ENCODE peak calls at places on chromosomes 16 and 17, in five cellular contexts. One of them, this sample, is unnamed.

GRCh38 chr17:7293821-7294613 is 422 bp downstream of the YBX2 start:
- DNase-seq in astrocyte: no peak
- DNase-seq in CD4-positive, CD25-positive, alpha-beta regulatory T cell: no peak
- DNase-seq in cardiac muscle cell: peak; percentile 52
- DNase-seq in adrenal gland: no peak
- DNase-seq in this sample: no peak

GRCh38 chr17:1474402-1475189 is 17.9 kb downstream of the MYO1C start:
- DNase-seq in adrenal gland: no peak
- DNase-seq in astrocyte: no peak
- DNase-seq in cardiac muscle cell: no peak
- DNase-seq in CD4-positive, CD25-positive, alpha-beta regulatory T cell: no peak
- DNase-seq in this sample: no peak

GRCh38 chr16:72122916-72123315 is 29.3 kb downstream of the DHX38 start:
- DNase-seq in astrocyte: no peak
- DNase-seq in adrenal gland: no peak
- DNase-seq in CD4-positive, CD25-positive, alpha-beta regulatory T cell: no peak
- DNase-seq in cardiac muscle cell: no peak
- DNase-seq in this sample: no peak

GRCh38 chr16:89167425-89167941 is 4.1 kb upstream of the CDH15 start:
- DNase-seq in CD4-positive, CD25-positive, alpha-beta regulatory T cell: peak; percentile 68
- DNase-seq in astrocyte: peak; percentile 26
- DNase-seq in adrenal gland: peak; percentile 87
- DNase-seq in cardiac muscle cell: peak; percentile 95
- DNase-seq in this sample: no peak

GRCh38 chr17:19770985-19771710 is 23.1 kb upstream of the ALDH3A1 start:
- DNase-seq in astrocyte: no peak
- DNase-seq in adrenal gland: no peak
- DNase-seq in cardiac muscle cell: no peak
- DNase-seq in CD4-positive, CD25-positive, alpha-beta regulatory T cell: no peak
- DNase-seq in this sample: no peak

GRCh38 chr16:8730335-8730915 is 56.0 kb downstream of the ABAT start:
- DNase-seq in CD4-positive, CD25-positive, alpha-beta regulatory T cell: no peak
- DNase-seq in adrenal gland: no peak
- DNase-seq in astrocyte: no peak
- DNase-seq in cardiac muscle cell: no peak
- DNase-seq in this sample: no peak

GRCh38 chr16:66695935-66696668 is 441 bp downstream of the CMTM4 start:
- DNase-seq in astrocyte: no peak
- DNase-seq in adrenal gland: no peak
- DNase-seq in CD4-positive, CD25-positive, alpha-beta regulatory T cell: no peak
- DNase-seq in cardiac muscle cell: peak; percentile 23
- DNase-seq in this sample: no peak

GRCh38 chr17:28240688-28241340 is 78.2 kb upstream of the TMEM97 start:
- DNase-seq in CD4-positive, CD25-positive, alpha-beta regulatory T cell: no peak
- DNase-seq in cardiac muscle cell: no peak
- DNase-seq in astrocyte: no peak
- DNase-seq in adrenal gland: no peak
- DNase-seq in this sample: no peak

GRCh38 chr16:57530104-57530522 is 6.3 kb downstream of the CCDC102A start:
- DNase-seq in astrocyte: peak; percentile 64
- DNase-seq in adrenal gland: peak; percentile 23
- DNase-seq in cardiac muscle cell: no peak
- DNase-seq in CD4-positive, CD25-positive, alpha-beta regulatory T cell: peak; percentile 49
- DNase-seq in this sample: no peak

GRCh38 chr17:43994272-43995149 is 9.9 kb upstream of the NAGS start:
- DNase-seq in CD4-positive, CD25-positive, alpha-beta regulatory T cell: peak; percentile 48
- DNase-seq in astrocyte: no peak
- DNase-seq in adrenal gland: peak; percentile 53
- DNase-seq in cardiac muscle cell: peak; percentile 77
- DNase-seq in this sample: no peak

GRCh38 chr17:81385320-81386111 is 9.7 kb upstream of the BAHCC1 start:
- DNase-seq in CD4-positive, CD25-positive, alpha-beta regulatory T cell: no peak
- DNase-seq in astrocyte: no peak
- DNase-seq in adrenal gland: no peak
- DNase-seq in cardiac muscle cell: no peak
- DNase-seq in this sample: no peak

GRCh38 chr16:14003119-14003570 is 68.0 kb upstream of the MRTFB start:
- DNase-seq in CD4-positive, CD25-positive, alpha-beta regulatory T cell: no peak
- DNase-seq in cardiac muscle cell: peak; percentile 51
- DNase-seq in adrenal gland: peak; percentile 65
- DNase-seq in astrocyte: peak; percentile 65
- DNase-seq in this sample: no peak

GRCh38 chr17:6048486-6048885 is 21.7 kb upstream of the WSCD1 start:
- DNase-seq in CD4-positive, CD25-positive, alpha-beta regulatory T cell: no peak
- DNase-seq in astrocyte: no peak
- DNase-seq in cardiac muscle cell: no peak
- DNase-seq in adrenal gland: no peak
- DNase-seq in this sample: no peak

GRCh38 chr17:67546578-67547527 is 169.8 kb downstream of the PITPNC1 start:
- DNase-seq in astrocyte: peak; percentile 33
- DNase-seq in CD4-positive, CD25-positive, alpha-beta regulatory T cell: no peak
- DNase-seq in adrenal gland: peak; percentile 90
- DNase-seq in cardiac muscle cell: no peak
- DNase-seq in this sample: no peak

GRCh38 chr17:28741358-28742349 is 2.2 kb upstream of the TRAF4 start:
- DNase-seq in cardiac muscle cell: no peak
- DNase-seq in adrenal gland: no peak
- DNase-seq in CD4-positive, CD25-positive, alpha-beta regulatory T cell: no peak
- DNase-seq in astrocyte: no peak
- DNase-seq in this sample: no peak

GRCh38 chr16:58515871-58516767 is 802 bp downstream of the SETD6 start:
- DNase-seq in cardiac muscle cell: peak; percentile 37
- DNase-seq in astrocyte: no peak
- DNase-seq in CD4-positive, CD25-positive, alpha-beta regulatory T cell: peak; percentile 35
- DNase-seq in adrenal gland: no peak
- DNase-seq in this sample: no peak

GRCh38 chr17:27519550-27519949 is 63.3 kb downstream of the KSR1 start:
- DNase-seq in CD4-positive, CD25-positive, alpha-beta regulatory T cell: no peak
- DNase-seq in astrocyte: no peak
- DNase-seq in cardiac muscle cell: no peak
- DNase-seq in adrenal gland: no peak
- DNase-seq in this sample: no peak

GRCh38 chr17:82072827-82073226 is 7.2 kb upstream of the DUS1L start:
- DNase-seq in adrenal gland: no peak
- DNase-seq in cardiac muscle cell: no peak
- DNase-seq in CD4-positive, CD25-positive, alpha-beta regulatory T cell: no peak
- DNase-seq in astrocyte: no peak
- DNase-seq in this sample: no peak

GRCh38 chr17:49557204-49558024 is 18.3 kb upstream of the NXPH3 start:
- DNase-seq in astrocyte: no peak
- DNase-seq in cardiac muscle cell: peak; percentile 86
- DNase-seq in CD4-positive, CD25-positive, alpha-beta regulatory T cell: no peak
- DNase-seq in adrenal gland: no peak
- DNase-seq in this sample: no peak

GRCh38 chr16:82630688-82631087 is 3.9 kb downstream of the CDH13 start:
- DNase-seq in astrocyte: no peak
- DNase-seq in cardiac muscle cell: no peak
- DNase-seq in adrenal gland: no peak
- DNase-seq in CD4-positive, CD25-positive, alpha-beta regulatory T cell: no peak
- DNase-seq in this sample: no peak

GRCh38 chr16:10077861-10078260 is 104.4 kb downstream of the GRIN2A start:
- DNase-seq in adrenal gland: no peak
- DNase-seq in astrocyte: no peak
- DNase-seq in CD4-positive, CD25-positive, alpha-beta regulatory T cell: no peak
- DNase-seq in cardiac muscle cell: no peak
- DNase-seq in this sample: no peak

GRCh38 chr16:24463196-24463945 is 76.0 kb upstream of the RBBP6 start:
- DNase-seq in astrocyte: no peak
- DNase-seq in adrenal gland: no peak
- DNase-seq in CD4-positive, CD25-positive, alpha-beta regulatory T cell: no peak
- DNase-seq in cardiac muscle cell: no peak
- DNase-seq in this sample: no peak

GRCh38 chr16:17511340-17511739 is 40.6 kb upstream of the XYLT1 start:
- DNase-seq in astrocyte: peak; percentile 84
- DNase-seq in cardiac muscle cell: no peak
- DNase-seq in adrenal gland: no peak
- DNase-seq in CD4-positive, CD25-positive, alpha-beta regulatory T cell: no peak
- DNase-seq in this sample: no peak

GRCh38 chr17:45700171-45701090 is 83.7 kb upstream of the CRHR1 start:
- DNase-seq in CD4-positive, CD25-positive, alpha-beta regulatory T cell: no peak
- DNase-seq in adrenal gland: no peak
- DNase-seq in astrocyte: no peak
- DNase-seq in cardiac muscle cell: no peak
- DNase-seq in this sample: no peak

GRCh38 chr17:63819585-63820537 is 7.4 kb upstream of the PSMC5 start:
- DNase-seq in CD4-positive, CD25-positive, alpha-beta regulatory T cell: no peak
- DNase-seq in adrenal gland: no peak
- DNase-seq in astrocyte: no peak
- DNase-seq in cardiac muscle cell: no peak
- DNase-seq in this sample: no peak

GRCh38 chr17:41835800-41836549 is at the start of gene NT5C3B:
- DNase-seq in CD4-positive, CD25-positive, alpha-beta regulatory T cell: peak; percentile 29
- DNase-seq in cardiac muscle cell: peak; percentile 76
- DNase-seq in adrenal gland: peak; percentile 55
- DNase-seq in astrocyte: no peak
- DNase-seq in this sample: no peak

GRCh38 chr16:74740795-74741304 is 33.8 kb downstream of the FA2H start:
- DNase-seq in astrocyte: peak; percentile 26
- DNase-seq in cardiac muscle cell: no peak
- DNase-seq in adrenal gland: peak; percentile 97
- DNase-seq in CD4-positive, CD25-positive, alpha-beta regulatory T cell: no peak
- DNase-seq in this sample: no peak

GRCh38 chr17:419073-419735 is 66.6 kb upstream of the RPH3AL start:
- DNase-seq in cardiac muscle cell: no peak
- DNase-seq in adrenal gland: no peak
- DNase-seq in astrocyte: no peak
- DNase-seq in CD4-positive, CD25-positive, alpha-beta regulatory T cell: no peak
- DNase-seq in this sample: no peak

GRCh38 chr17:65407017-65407416 is 154.4 kb downstream of the AXIN2 start:
- DNase-seq in adrenal gland: no peak
- DNase-seq in CD4-positive, CD25-positive, alpha-beta regulatory T cell: no peak
- DNase-seq in astrocyte: no peak
- DNase-seq in cardiac muscle cell: no peak
- DNase-seq in this sample: no peak

GRCh38 chr17:41580651-41581365 is 5.9 kb downstream of the KRT14 start:
- DNase-seq in astrocyte: no peak
- DNase-seq in adrenal gland: no peak
- DNase-seq in cardiac muscle cell: no peak
- DNase-seq in CD4-positive, CD25-positive, alpha-beta regulatory T cell: no peak
- DNase-seq in this sample: no peak

GRCh38 chr17:14427914-14428639 is 127.2 kb downstream of the HS3ST3B1 start:
- DNase-seq in CD4-positive, CD25-positive, alpha-beta regulatory T cell: peak; percentile 18
- DNase-seq in astrocyte: no peak
- DNase-seq in adrenal gland: no peak
- DNase-seq in cardiac muscle cell: no peak
- DNase-seq in this sample: no peak

GRCh38 chr16:67415872-67416793 is at the start of gene ZDHHC1:
- DNase-seq in adrenal gland: no peak
- DNase-seq in astrocyte: peak; percentile 52
- DNase-seq in CD4-positive, CD25-positive, alpha-beta regulatory T cell: no peak
- DNase-seq in cardiac muscle cell: peak; percentile 82
- DNase-seq in this sample: no peak

GRCh38 chr16:65975049-65975708 is 391.3 kb upstream of the CDH5 start:
- DNase-seq in cardiac muscle cell: no peak
- DNase-seq in CD4-positive, CD25-positive, alpha-beta regulatory T cell: no peak
- DNase-seq in adrenal gland: peak; percentile 32
- DNase-seq in astrocyte: peak; percentile 56
- DNase-seq in this sample: no peak

GRCh38 chr17:76716834-76717205 is 6.1 kb upstream of the MXRA7 start:
- DNase-seq in cardiac muscle cell: no peak
- DNase-seq in CD4-positive, CD25-positive, alpha-beta regulatory T cell: no peak
- DNase-seq in adrenal gland: no peak
- DNase-seq in astrocyte: peak; percentile 95
- DNase-seq in this sample: no peak
- H3K36me3 ChIP-seq in cardiac muscle cell: peaks cover 57% of the 10 kb centered on the region
- H3K36me3 ChIP-seq in CD4-positive, CD25-positive, alpha-beta regulatory T cell: peaks cover 70% of the 10 kb centered on the region
- H3K36me3 ChIP-seq in adrenal gland: no peaks in the 10 kb centered on the region
- H3K36me3 ChIP-seq in astrocyte: peaks cover 52% of the 10 kb centered on the region
- H3K36me3 ChIP-seq in this sample: peaks cover 63% of the 10 kb centered on the region

GRCh38 chr16:30659507-30660423 is 1.5 kb downstream of the FBRS start:
- DNase-seq in cardiac muscle cell: no peak
- DNase-seq in astrocyte: no peak
- DNase-seq in CD4-positive, CD25-positive, alpha-beta regulatory T cell: peak; percentile 52
- DNase-seq in adrenal gland: peak; percentile 63
- DNase-seq in this sample: no peak

GRCh38 chr16:30663038-30663437 is 4.8 kb downstream of the FBRS start:
- DNase-seq in adrenal gland: no peak
- DNase-seq in CD4-positive, CD25-positive, alpha-beta regulatory T cell: no peak
- DNase-seq in astrocyte: no peak
- DNase-seq in cardiac muscle cell: no peak
- DNase-seq in this sample: no peak

GRCh38 chr16:30662449-30662848 is 4.2 kb downstream of the FBRS start:
- DNase-seq in astrocyte: no peak
- DNase-seq in adrenal gland: no peak
- DNase-seq in cardiac muscle cell: no peak
- DNase-seq in CD4-positive, CD25-positive, alpha-beta regulatory T cell: no peak
- DNase-seq in this sample: no peak

GRCh38 chr16:30658731-30659506 is 688 bp downstream of the FBRS start:
- DNase-seq in CD4-positive, CD25-positive, alpha-beta regulatory T cell: no peak
- DNase-seq in adrenal gland: peak; percentile 89
- DNase-seq in cardiac muscle cell: peak; percentile 93
- DNase-seq in astrocyte: peak; percentile 90
- DNase-seq in this sample: peak; percentile 91

GRCh38 chr16:30660424-30661251 is 2.4 kb downstream of the FBRS start:
- DNase-seq in astrocyte: peak; percentile 27
- DNase-seq in adrenal gland: no peak
- DNase-seq in CD4-positive, CD25-positive, alpha-beta regulatory T cell: peak; percentile 73
- DNase-seq in cardiac muscle cell: no peak
- DNase-seq in this sample: no peak
- H3K36me3 ChIP-seq in astrocyte: peaks cover 33% of the 10 kb centered on the region
- H3K36me3 ChIP-seq in adrenal gland: no peaks in the 10 kb centered on the region
- H3K36me3 ChIP-seq in CD4-positive, CD25-positive, alpha-beta regulatory T cell: peaks cover 50% of the 10 kb centered on the region
- H3K36me3 ChIP-seq in cardiac muscle cell: peaks cover 22% of the 10 kb centered on the region
- H3K36me3 ChIP-seq in this sample: peaks cover 46% of the 10 kb centered on the region

DNA sequence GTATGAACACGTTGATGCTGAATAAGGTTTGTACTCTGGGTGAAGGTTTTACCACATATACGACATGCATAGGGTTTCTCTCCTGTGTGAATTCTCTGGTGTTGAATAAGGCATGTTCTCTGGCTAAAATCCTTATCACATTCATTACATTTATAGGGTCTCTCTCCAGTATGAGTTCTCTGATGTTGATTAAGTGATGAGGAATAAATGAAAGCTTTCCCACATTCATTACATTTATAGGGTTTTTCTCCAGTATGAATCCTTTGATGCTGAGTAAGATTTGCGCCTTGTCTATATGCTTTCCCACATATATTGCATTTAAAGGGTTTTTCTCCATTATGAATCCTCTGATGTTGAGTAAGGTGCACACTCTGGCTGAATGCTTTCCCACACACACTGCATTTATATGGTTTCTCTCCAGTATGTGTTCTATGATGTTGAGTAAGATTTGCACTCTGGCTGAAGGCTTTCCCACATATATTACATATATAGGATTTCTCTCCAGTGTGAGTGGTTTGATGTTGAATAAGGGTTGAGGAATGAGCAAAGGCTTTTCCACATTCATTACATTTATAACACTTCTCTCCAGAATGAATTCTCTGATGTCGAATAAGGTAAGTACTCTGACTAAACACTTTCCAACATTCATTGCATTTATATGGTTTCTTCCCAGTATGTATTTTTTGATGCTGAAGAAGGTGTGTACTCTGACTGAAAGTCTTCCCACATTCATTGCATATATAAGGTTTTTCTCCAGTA is 16.9 kb downstream of the ZNF287 start:
- DNase-seq in cardiac muscle cell: no peak
- DNase-seq in astrocyte: no peak
- DNase-seq in adrenal gland: no peak
- DNase-seq in CD4-positive, CD25-positive, alpha-beta regulatory T cell: no peak
- DNase-seq in this sample: no peak
- H3K36me3 ChIP-seq in cardiac muscle cell: peaks cover 24% of the 10 kb centered on the region
- H3K36me3 ChIP-seq in astrocyte: peaks cover 23% of the 10 kb centered on the region
- H3K36me3 ChIP-seq in adrenal gland: no peaks in the 10 kb centered on the region
- H3K36me3 ChIP-seq in CD4-positive, CD25-positive, alpha-beta regulatory T cell: peaks cover 46% of the 10 kb centered on the region
- H3K36me3 ChIP-seq in this sample: peaks cover 7% of the 10 kb centered on the region

GRCh38 chr17:38738686-38739085 is 8.5 kb downstream of the CISD3 start:
- DNase-seq in CD4-positive, CD25-positive, alpha-beta regulatory T cell: no peak
- DNase-seq in astrocyte: no peak
- DNase-seq in adrenal gland: no peak
- DNase-seq in cardiac muscle cell: no peak
- DNase-seq in this sample: no peak
- H3K36me3 ChIP-seq in CD4-positive, CD25-positive, alpha-beta regulatory T cell: no peaks in the 10 kb centered on the region
- H3K36me3 ChIP-seq in astrocyte: peaks cover 17% of the 10 kb centered on the region
- H3K36me3 ChIP-seq in adrenal gland: no peaks in the 10 kb centered on the region
- H3K36me3 ChIP-seq in cardiac muscle cell: peaks cover 18% of the 10 kb centered on the region
- H3K36me3 ChIP-seq in this sample: peaks cover 46% of the 10 kb centered on the region